ENCODE peak calls at places on chromosome 11, in five cellular contexts. One of them, this sample, is unnamed.

GRCh38 chr11:44244649-44245308 is 65.2 kb downstream of the ALX4 start:
- DNase-seq in GM04504: no peak
- DNase-seq in COLO829: no peak
- DNase-seq in activated CD4-positive, alpha-beta T cell treated with anti-CD3 and anti-CD28 coated beads, Interleukin-2, amount 50 U/mL, for 1 hour: no peak
- DNase-seq in NCI-H446 treated with DMSO at 0.1 percent for 48 hours: no peak
- DNase-seq in this sample: no peak

GRCh38 chr11:38384568-38384967 is 1786.5 kb upstream of the RAG2 start:
- DNase-seq in COLO829: no peak
- DNase-seq in NCI-H446 treated with DMSO at 0.1 percent for 48 hours: no peak
- DNase-seq in GM04504: no peak
- DNase-seq in activated CD4-positive, alpha-beta T cell treated with anti-CD3 and anti-CD28 coated beads, Interleukin-2, amount 50 U/mL, for 1 hour: no peak
- DNase-seq in this sample: no peak

GRCh38 chr11:111730031-111730430 is 36.2 kb downstream of the PPP2R1B start:
- DNase-seq in COLO829: no peak
- DNase-seq in GM04504: no peak
- DNase-seq in activated CD4-positive, alpha-beta T cell treated with anti-CD3 and anti-CD28 coated beads, Interleukin-2, amount 50 U/mL, for 1 hour: no peak
- DNase-seq in NCI-H446 treated with DMSO at 0.1 percent for 48 hours: no peak
- DNase-seq in this sample: no peak

GRCh38 chr11:31529189-31529588 is 19.6 kb downstream of the ELP4 start:
- DNase-seq in NCI-H446 treated with DMSO at 0.1 percent for 48 hours: no peak
- DNase-seq in activated CD4-positive, alpha-beta T cell treated with anti-CD3 and anti-CD28 coated beads, Interleukin-2, amount 50 U/mL, for 1 hour: no peak
- DNase-seq in GM04504: no peak
- DNase-seq in COLO829: no peak
- DNase-seq in this sample: no peak

GRCh38 chr11:32890843-32891656 is 1.6 kb upstream of the QSER1 start:
- DNase-seq in COLO829: no peak
- DNase-seq in activated CD4-positive, alpha-beta T cell treated with anti-CD3 and anti-CD28 coated beads, Interleukin-2, amount 50 U/mL, for 1 hour: no peak
- DNase-seq in GM04504: no peak
- DNase-seq in NCI-H446 treated with DMSO at 0.1 percent for 48 hours: no peak
- DNase-seq in this sample: no peak

GRCh38 chr11:79101736-79102135 is 339.1 kb downstream of the TENM4 start:
- DNase-seq in NCI-H446 treated with DMSO at 0.1 percent for 48 hours: peak
- DNase-seq in activated CD4-positive, alpha-beta T cell treated with anti-CD3 and anti-CD28 coated beads, Interleukin-2, amount 50 U/mL, for 1 hour: no peak
- DNase-seq in GM04504: no peak
- DNase-seq in COLO829: no peak
- DNase-seq in this sample: no peak

GRCh38 chr11:9075441-9076000 is 15.9 kb downstream of the SCUBE2 start:
- DNase-seq in COLO829: no peak
- DNase-seq in GM04504: no peak
- DNase-seq in NCI-H446 treated with DMSO at 0.1 percent for 48 hours: no peak
- DNase-seq in activated CD4-positive, alpha-beta T cell treated with anti-CD3 and anti-CD28 coated beads, Interleukin-2, amount 50 U/mL, for 1 hour: no peak
- DNase-seq in this sample: no peak

GRCh38 chr11:92251980-92252379 is 27.4 kb downstream of the FAT3 start:
- DNase-seq in activated CD4-positive, alpha-beta T cell treated with anti-CD3 and anti-CD28 coated beads, Interleukin-2, amount 50 U/mL, for 1 hour: no peak
- DNase-seq in NCI-H446 treated with DMSO at 0.1 percent for 48 hours: no peak
- DNase-seq in GM04504: peak
- DNase-seq in COLO829: no peak
- DNase-seq in this sample: no peak

GRCh38 chr11:75182652-75183051 is 31.7 kb downstream of the SLCO2B1 start:
- DNase-seq in activated CD4-positive, alpha-beta T cell treated with anti-CD3 and anti-CD28 coated beads, Interleukin-2, amount 50 U/mL, for 1 hour: no peak
- DNase-seq in COLO829: no peak
- DNase-seq in GM04504: no peak
- DNase-seq in NCI-H446 treated with DMSO at 0.1 percent for 48 hours: no peak
- DNase-seq in this sample: no peak

GRCh38 chr11:58498464-58498863 is 9.4 kb downstream of the OR5B21 start:
- DNase-seq in GM04504: no peak
- DNase-seq in COLO829: no peak
- DNase-seq in NCI-H446 treated with DMSO at 0.1 percent for 48 hours: no peak
- DNase-seq in activated CD4-positive, alpha-beta T cell treated with anti-CD3 and anti-CD28 coated beads, Interleukin-2, amount 50 U/mL, for 1 hour: no peak
- DNase-seq in this sample: no peak

GRCh38 chr11:58787903-58788302 is 56.2 kb upstream of the GLYAT start:
- DNase-seq in activated CD4-positive, alpha-beta T cell treated with anti-CD3 and anti-CD28 coated beads, Interleukin-2, amount 50 U/mL, for 1 hour: no peak
- DNase-seq in GM04504: no peak
- DNase-seq in NCI-H446 treated with DMSO at 0.1 percent for 48 hours: no peak
- DNase-seq in COLO829: no peak
- DNase-seq in this sample: no peak

GRCh38 chr11:45896392-45897068 is 10.5 kb downstream of the FREY1 start:
- DNase-seq in GM04504: no peak
- DNase-seq in NCI-H446 treated with DMSO at 0.1 percent for 48 hours: no peak
- DNase-seq in COLO829: no peak
- DNase-seq in activated CD4-positive, alpha-beta T cell treated with anti-CD3 and anti-CD28 coated beads, Interleukin-2, amount 50 U/mL, for 1 hour: no peak
- DNase-seq in this sample: no peak

GRCh38 chr11:117969160-117969991 is 16.8 kb upstream of the IL10RA start:
- DNase-seq in activated CD4-positive, alpha-beta T cell treated with anti-CD3 and anti-CD28 coated beads, Interleukin-2, amount 50 U/mL, for 1 hour: no peak
- DNase-seq in COLO829: no peak
- DNase-seq in GM04504: no peak
- DNase-seq in NCI-H446 treated with DMSO at 0.1 percent for 48 hours: no peak
- DNase-seq in this sample: no peak

GRCh38 chr11:57222239-57222638 is 14.8 kb downstream of the APLNR start:
- DNase-seq in GM04504: no peak
- DNase-seq in COLO829: no peak
- DNase-seq in NCI-H446 treated with DMSO at 0.1 percent for 48 hours: no peak
- DNase-seq in activated CD4-positive, alpha-beta T cell treated with anti-CD3 and anti-CD28 coated beads, Interleukin-2, amount 50 U/mL, for 1 hour: no peak
- DNase-seq in this sample: no peak

GRCh38 chr11:65223031-65223430 is 38.7 kb upstream of the POLA2 start:
- DNase-seq in COLO829: no peak
- DNase-seq in NCI-H446 treated with DMSO at 0.1 percent for 48 hours: no peak
- DNase-seq in activated CD4-positive, alpha-beta T cell treated with anti-CD3 and anti-CD28 coated beads, Interleukin-2, amount 50 U/mL, for 1 hour: no peak
- DNase-seq in GM04504: no peak
- DNase-seq in this sample: no peak

GRCh38 chr11:126561327-126561893 is 205.9 kb downstream of the ST3GAL4 start:
- DNase-seq in NCI-H446 treated with DMSO at 0.1 percent for 48 hours: no peak
- DNase-seq in activated CD4-positive, alpha-beta T cell treated with anti-CD3 and anti-CD28 coated beads, Interleukin-2, amount 50 U/mL, for 1 hour: peak
- DNase-seq in GM04504: peak
- DNase-seq in COLO829: peak
- DNase-seq in this sample: no peak

GRCh38 chr11:133082851-133083488 is 449.3 kb downstream of the OPCML start:
- DNase-seq in COLO829: peak
- DNase-seq in activated CD4-positive, alpha-beta T cell treated with anti-CD3 and anti-CD28 coated beads, Interleukin-2, amount 50 U/mL, for 1 hour: peak
- DNase-seq in NCI-H446 treated with DMSO at 0.1 percent for 48 hours: no peak
- DNase-seq in GM04504: no peak
- DNase-seq in this sample: peak

GRCh38 chr11:100356035-100356434 is 331.1 kb upstream of the ARHGAP42 start:
- DNase-seq in NCI-H446 treated with DMSO at 0.1 percent for 48 hours: no peak
- DNase-seq in COLO829: no peak
- DNase-seq in GM04504: no peak
- DNase-seq in activated CD4-positive, alpha-beta T cell treated with anti-CD3 and anti-CD28 coated beads, Interleukin-2, amount 50 U/mL, for 1 hour: no peak
- DNase-seq in this sample: no peak

GRCh38 chr11:125141686-125142535 is 22.6 kb upstream of the PKNOX2 start:
- DNase-seq in activated CD4-positive, alpha-beta T cell treated with anti-CD3 and anti-CD28 coated beads, Interleukin-2, amount 50 U/mL, for 1 hour: peak
- DNase-seq in COLO829: no peak
- DNase-seq in NCI-H446 treated with DMSO at 0.1 percent for 48 hours: no peak
- DNase-seq in GM04504: no peak
- DNase-seq in this sample: peak

GRCh38 chr11:14411818-14412217 is 52.8 kb upstream of the RRAS2 start:
- DNase-seq in COLO829: peak
- DNase-seq in NCI-H446 treated with DMSO at 0.1 percent for 48 hours: no peak
- DNase-seq in GM04504: peak
- DNase-seq in activated CD4-positive, alpha-beta T cell treated with anti-CD3 and anti-CD28 coated beads, Interleukin-2, amount 50 U/mL, for 1 hour: no peak
- DNase-seq in this sample: no peak

GRCh38 chr11:131666006-131666405 is 295.6 kb downstream of the NTM start:
- DNase-seq in activated CD4-positive, alpha-beta T cell treated with anti-CD3 and anti-CD28 coated beads, Interleukin-2, amount 50 U/mL, for 1 hour: no peak
- DNase-seq in COLO829: peak
- DNase-seq in GM04504: no peak
- DNase-seq in NCI-H446 treated with DMSO at 0.1 percent for 48 hours: no peak
- DNase-seq in this sample: no peak

GRCh38 chr11:48034926-48035876 is 54.8 kb downstream of the PTPRJ start:
- DNase-seq in NCI-H446 treated with DMSO at 0.1 percent for 48 hours: no peak
- DNase-seq in activated CD4-positive, alpha-beta T cell treated with anti-CD3 and anti-CD28 coated beads, Interleukin-2, amount 50 U/mL, for 1 hour: no peak
- DNase-seq in GM04504: peak
- DNase-seq in COLO829: peak
- DNase-seq in this sample: no peak

GRCh38 chr11:48210052-48210451 is 6.6 kb upstream of the OR4B1 start:
- DNase-seq in activated CD4-positive, alpha-beta T cell treated with anti-CD3 and anti-CD28 coated beads, Interleukin-2, amount 50 U/mL, for 1 hour: no peak
- DNase-seq in GM04504: peak
- DNase-seq in NCI-H446 treated with DMSO at 0.1 percent for 48 hours: no peak
- DNase-seq in COLO829: peak
- DNase-seq in this sample: no peak

GRCh38 chr11:65071907-65072630 is 11.8 kb downstream of the CDCA5 start:
- DNase-seq in GM04504: no peak
- DNase-seq in COLO829: no peak
- DNase-seq in NCI-H446 treated with DMSO at 0.1 percent for 48 hours: no peak
- DNase-seq in activated CD4-positive, alpha-beta T cell treated with anti-CD3 and anti-CD28 coated beads, Interleukin-2, amount 50 U/mL, for 1 hour: no peak
- DNase-seq in this sample: no peak

GRCh38 chr11:98625526-98625925 is 395.2 kb upstream of the CNTN5 start:
- DNase-seq in activated CD4-positive, alpha-beta T cell treated with anti-CD3 and anti-CD28 coated beads, Interleukin-2, amount 50 U/mL, for 1 hour: no peak
- DNase-seq in NCI-H446 treated with DMSO at 0.1 percent for 48 hours: no peak
- DNase-seq in COLO829: no peak
- DNase-seq in GM04504: no peak
- DNase-seq in this sample: no peak

GRCh38 chr11:66478823-66479740 is 1.2 kb upstream of the DPP3 start:
- DNase-seq in COLO829: no peak
- DNase-seq in activated CD4-positive, alpha-beta T cell treated with anti-CD3 and anti-CD28 coated beads, Interleukin-2, amount 50 U/mL, for 1 hour: peak
- DNase-seq in NCI-H446 treated with DMSO at 0.1 percent for 48 hours: peak
- DNase-seq in GM04504: no peak
- DNase-seq in this sample: peak

GRCh38 chr11:41177791-41178190 is 281.7 kb downstream of the LRRC4C start:
- DNase-seq in activated CD4-positive, alpha-beta T cell treated with anti-CD3 and anti-CD28 coated beads, Interleukin-2, amount 50 U/mL, for 1 hour: no peak
- DNase-seq in GM04504: no peak
- DNase-seq in COLO829: no peak
- DNase-seq in NCI-H446 treated with DMSO at 0.1 percent for 48 hours: no peak
- DNase-seq in this sample: no peak

GRCh38 chr11:70399681-70400112 is 1.4 kb downstream of the CTTN start:
- DNase-seq in activated CD4-positive, alpha-beta T cell treated with anti-CD3 and anti-CD28 coated beads, Interleukin-2, amount 50 U/mL, for 1 hour: no peak
- DNase-seq in NCI-H446 treated with DMSO at 0.1 percent for 48 hours: no peak
- DNase-seq in GM04504: peak
- DNase-seq in COLO829: peak
- DNase-seq in this sample: no peak

GRCh38 chr11:119479685-119480275 is 56.8 kb upstream of the THY1 start:
- DNase-seq in activated CD4-positive, alpha-beta T cell treated with anti-CD3 and anti-CD28 coated beads, Interleukin-2, amount 50 U/mL, for 1 hour: no peak
- DNase-seq in GM04504: no peak
- DNase-seq in NCI-H446 treated with DMSO at 0.1 percent for 48 hours: no peak
- DNase-seq in COLO829: no peak
- DNase-seq in this sample: no peak

GRCh38 chr11:47714554-47715081 is 551 bp downstream of the AGBL2 start:
- DNase-seq in GM04504: no peak
- DNase-seq in NCI-H446 treated with DMSO at 0.1 percent for 48 hours: no peak
- DNase-seq in COLO829: no peak
- DNase-seq in activated CD4-positive, alpha-beta T cell treated with anti-CD3 and anti-CD28 coated beads, Interleukin-2, amount 50 U/mL, for 1 hour: peak
- DNase-seq in this sample: no peak